ENCODE peak calls at places on chromosomes 11 and 22, in seven cellular contexts. One of them, this sample, is unnamed.

GRCh38 chr11:118911113-118911879 is 14.4 kb downstream of the BCL9L start:
- DNase-seq in kidney epithelial cell: no peak
- DNase-seq in progenitor cell of endocrine pancreas: no peak
- DNase-seq in fibroblast of mammary gland: peak; percentile 46
- DNase-seq in activated CD8-positive, alpha-beta T cell treated with anti-CD3 and anti-CD28 coated beads for 36 hours: peak; percentile 46
- DNase-seq in cardiac fibroblast: peak; percentile 29
- DNase-seq in A549: peak; percentile 78
- DNase-seq in this sample: no peak

GRCh38 chr22:44289429-44290171 is 23.2 kb downstream of the SHISAL1 start:
- DNase-seq in A549: no peak
- DNase-seq in cardiac fibroblast: no peak
- DNase-seq in kidney epithelial cell: no peak
- DNase-seq in fibroblast of mammary gland: peak; percentile 27
- DNase-seq in progenitor cell of endocrine pancreas: no peak
- DNase-seq in activated CD8-positive, alpha-beta T cell treated with anti-CD3 and anti-CD28 coated beads for 36 hours: no peak
- DNase-seq in this sample: no peak

GRCh38 chr11:65216830-65217229 is 35.1 kb downstream of the CAPN1 start:
- DNase-seq in cardiac fibroblast: no peak
- DNase-seq in progenitor cell of endocrine pancreas: no peak
- DNase-seq in activated CD8-positive, alpha-beta T cell treated with anti-CD3 and anti-CD28 coated beads for 36 hours: no peak
- DNase-seq in fibroblast of mammary gland: no peak
- DNase-seq in kidney epithelial cell: no peak
- DNase-seq in A549: no peak
- DNase-seq in this sample: peak; percentile 19

GRCh38 chr11:120774591-120775386 is 249.1 kb upstream of the TBCEL start:
- DNase-seq in kidney epithelial cell: no peak
- DNase-seq in activated CD8-positive, alpha-beta T cell treated with anti-CD3 and anti-CD28 coated beads for 36 hours: no peak
- DNase-seq in cardiac fibroblast: no peak
- DNase-seq in progenitor cell of endocrine pancreas: no peak
- DNase-seq in fibroblast of mammary gland: no peak
- DNase-seq in A549: no peak
- DNase-seq in this sample: no peak

GRCh38 chr11:70251583-70252285 is 18.8 kb upstream of the PPFIA1 start:
- DNase-seq in cardiac fibroblast: no peak
- DNase-seq in fibroblast of mammary gland: no peak
- DNase-seq in kidney epithelial cell: no peak
- DNase-seq in A549: no peak
- DNase-seq in progenitor cell of endocrine pancreas: no peak
- DNase-seq in activated CD8-positive, alpha-beta T cell treated with anti-CD3 and anti-CD28 coated beads for 36 hours: no peak
- DNase-seq in this sample: no peak

GRCh38 chr22:17359501-17359900 is 9.8 kb upstream of the CECR2 start:
- DNase-seq in fibroblast of mammary gland: no peak
- DNase-seq in activated CD8-positive, alpha-beta T cell treated with anti-CD3 and anti-CD28 coated beads for 36 hours: no peak
- DNase-seq in kidney epithelial cell: no peak
- DNase-seq in cardiac fibroblast: no peak
- DNase-seq in progenitor cell of endocrine pancreas: no peak
- DNase-seq in A549: no peak
- DNase-seq in this sample: no peak

GRCh38 chr11:105553015-105553414 is 56.9 kb upstream of the GRIA4 start:
- DNase-seq in fibroblast of mammary gland: no peak
- DNase-seq in progenitor cell of endocrine pancreas: no peak
- DNase-seq in A549: peak; percentile 0
- DNase-seq in cardiac fibroblast: peak; percentile 7
- DNase-seq in activated CD8-positive, alpha-beta T cell treated with anti-CD3 and anti-CD28 coated beads for 36 hours: no peak
- DNase-seq in kidney epithelial cell: no peak
- DNase-seq in this sample: no peak

GRCh38 chr11:66749091-66749490 is 20.1 kb upstream of the SPTBN2 start:
- DNase-seq in cardiac fibroblast: no peak
- DNase-seq in fibroblast of mammary gland: no peak
- DNase-seq in progenitor cell of endocrine pancreas: no peak
- DNase-seq in activated CD8-positive, alpha-beta T cell treated with anti-CD3 and anti-CD28 coated beads for 36 hours: no peak
- DNase-seq in A549: no peak
- DNase-seq in kidney epithelial cell: no peak
- DNase-seq in this sample: no peak

GRCh38 chr11:8390851-8391612 is 127.4 kb upstream of the LMO1 start:
- DNase-seq in kidney epithelial cell: no peak
- DNase-seq in progenitor cell of endocrine pancreas: no peak
- DNase-seq in A549: no peak
- DNase-seq in fibroblast of mammary gland: no peak
- DNase-seq in activated CD8-positive, alpha-beta T cell treated with anti-CD3 and anti-CD28 coated beads for 36 hours: no peak
- DNase-seq in cardiac fibroblast: no peak
- DNase-seq in this sample: no peak

GRCh38 chr11:68759991-68760390 is 8.7 kb upstream of the TESMIN start:
- DNase-seq in activated CD8-positive, alpha-beta T cell treated with anti-CD3 and anti-CD28 coated beads for 36 hours: no peak
- DNase-seq in kidney epithelial cell: no peak
- DNase-seq in cardiac fibroblast: no peak
- DNase-seq in A549: no peak
- DNase-seq in progenitor cell of endocrine pancreas: no peak
- DNase-seq in fibroblast of mammary gland: no peak
- DNase-seq in this sample: no peak

GRCh38 chr11:10693509-10694071 is at the start of gene IRAG1:
- DNase-seq in cardiac fibroblast: peak; percentile 73
- DNase-seq in activated CD8-positive, alpha-beta T cell treated with anti-CD3 and anti-CD28 coated beads for 36 hours: no peak
- DNase-seq in fibroblast of mammary gland: peak; percentile 34
- DNase-seq in progenitor cell of endocrine pancreas: no peak
- DNase-seq in A549: no peak
- DNase-seq in kidney epithelial cell: no peak
- DNase-seq in this sample: no peak

GRCh38 chr22:37133304-37134018 is 16.3 kb downstream of the IL2RB start:
- DNase-seq in kidney epithelial cell: no peak
- DNase-seq in activated CD8-positive, alpha-beta T cell treated with anti-CD3 and anti-CD28 coated beads for 36 hours: no peak
- DNase-seq in progenitor cell of endocrine pancreas: no peak
- DNase-seq in A549: no peak
- DNase-seq in fibroblast of mammary gland: no peak
- DNase-seq in cardiac fibroblast: no peak
- DNase-seq in this sample: no peak

GRCh38 chr11:22778642-22779041 is 51.0 kb downstream of the SVIP start:
- DNase-seq in kidney epithelial cell: no peak
- DNase-seq in progenitor cell of endocrine pancreas: no peak
- DNase-seq in cardiac fibroblast: no peak
- DNase-seq in A549: peak; percentile 11
- DNase-seq in activated CD8-positive, alpha-beta T cell treated with anti-CD3 and anti-CD28 coated beads for 36 hours: no peak
- DNase-seq in fibroblast of mammary gland: no peak
- DNase-seq in this sample: no peak

GRCh38 chr11:45110562-45110961 is 35.9 kb upstream of the PRDM11 start:
- DNase-seq in fibroblast of mammary gland: peak; percentile 72
- DNase-seq in activated CD8-positive, alpha-beta T cell treated with anti-CD3 and anti-CD28 coated beads for 36 hours: peak; percentile 48
- DNase-seq in progenitor cell of endocrine pancreas: peak; percentile 34
- DNase-seq in A549: peak; percentile 78
- DNase-seq in kidney epithelial cell: no peak
- DNase-seq in cardiac fibroblast: peak; percentile 85
- DNase-seq in this sample: peak; percentile 71

GRCh38 chr11:132858203-132858602 is 674.1 kb downstream of the OPCML start:
- DNase-seq in activated CD8-positive, alpha-beta T cell treated with anti-CD3 and anti-CD28 coated beads for 36 hours: no peak
- DNase-seq in cardiac fibroblast: peak; percentile 32
- DNase-seq in A549: peak; percentile 18
- DNase-seq in fibroblast of mammary gland: no peak
- DNase-seq in kidney epithelial cell: no peak
- DNase-seq in progenitor cell of endocrine pancreas: no peak
- DNase-seq in this sample: no peak
- TF ChIP-seq CTCF in activated CD8-positive, alpha-beta T cell treated with anti-CD3 and anti-CD28 coated beads for 36 hours: no peak
- TF ChIP-seq CTCF in cardiac fibroblast: peak; percentile 19
- TF ChIP-seq CTCF in A549: no peak
- TF ChIP-seq CTCF in fibroblast of mammary gland: no peak
- TF ChIP-seq CTCF in kidney epithelial cell: peak; percentile 46
- TF ChIP-seq CTCF in progenitor cell of endocrine pancreas: no peak
- TF ChIP-seq CTCF in this sample: no peak

GRCh38 chr11:1532606-1533341 is 39.3 kb downstream of the DUSP8 start:
- DNase-seq in activated CD8-positive, alpha-beta T cell treated with anti-CD3 and anti-CD28 coated beads for 36 hours: no peak
- DNase-seq in A549: no peak
- DNase-seq in progenitor cell of endocrine pancreas: no peak
- DNase-seq in cardiac fibroblast: no peak
- DNase-seq in fibroblast of mammary gland: peak; percentile 39
- DNase-seq in kidney epithelial cell: no peak
- DNase-seq in this sample: no peak

GRCh38 chr11:1530686-1531256 is 41.3 kb downstream of the DUSP8 start:
- DNase-seq in fibroblast of mammary gland: no peak
- DNase-seq in kidney epithelial cell: no peak
- DNase-seq in progenitor cell of endocrine pancreas: no peak
- DNase-seq in cardiac fibroblast: no peak
- DNase-seq in A549: no peak
- DNase-seq in activated CD8-positive, alpha-beta T cell treated with anti-CD3 and anti-CD28 coated beads for 36 hours: no peak
- DNase-seq in this sample: no peak

GRCh38 chr11:1529774-1530173 is 42.3 kb downstream of the DUSP8 start:
- DNase-seq in activated CD8-positive, alpha-beta T cell treated with anti-CD3 and anti-CD28 coated beads for 36 hours: no peak
- DNase-seq in progenitor cell of endocrine pancreas: no peak
- DNase-seq in fibroblast of mammary gland: no peak
- DNase-seq in kidney epithelial cell: no peak
- DNase-seq in A549: no peak
- DNase-seq in cardiac fibroblast: no peak
- DNase-seq in this sample: no peak

GRCh38 chr11:1531961-1532586 is 40.0 kb downstream of the DUSP8 start:
- DNase-seq in fibroblast of mammary gland: peak; percentile 79
- DNase-seq in progenitor cell of endocrine pancreas: no peak
- DNase-seq in activated CD8-positive, alpha-beta T cell treated with anti-CD3 and anti-CD28 coated beads for 36 hours: no peak
- DNase-seq in A549: no peak
- DNase-seq in kidney epithelial cell: no peak
- DNase-seq in cardiac fibroblast: no peak
- DNase-seq in this sample: no peak

DNA sequence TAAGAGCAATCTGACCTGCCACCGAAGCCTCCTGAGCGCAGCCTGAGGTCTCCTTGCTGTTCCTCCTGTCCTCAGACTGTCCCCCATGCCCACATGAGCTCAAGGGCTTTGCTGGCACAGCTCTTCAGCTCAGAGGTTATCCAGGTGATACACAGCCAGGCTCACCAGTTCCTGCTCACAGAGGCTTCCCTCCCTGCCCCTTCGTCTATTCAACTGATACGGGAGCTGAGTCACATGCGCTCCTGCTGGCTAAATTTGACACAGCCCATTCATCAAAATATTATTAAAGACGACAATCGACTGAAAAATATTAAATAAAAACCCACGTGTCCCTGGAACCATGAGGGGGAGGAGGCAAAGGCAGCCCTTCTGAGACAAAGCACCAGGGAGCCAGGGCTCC is 40.7 kb downstream of the DUSP8 start:
- DNase-seq in activated CD8-positive, alpha-beta T cell treated with anti-CD3 and anti-CD28 coated beads for 36 hours: no peak
- DNase-seq in kidney epithelial cell: no peak
- DNase-seq in progenitor cell of endocrine pancreas: no peak
- DNase-seq in A549: no peak
- DNase-seq in cardiac fibroblast: no peak
- DNase-seq in fibroblast of mammary gland: no peak
- DNase-seq in this sample: no peak
- TF ChIP-seq CTCF in activated CD8-positive, alpha-beta T cell treated with anti-CD3 and anti-CD28 coated beads for 36 hours: no peak
- TF ChIP-seq CTCF in kidney epithelial cell: no peak
- TF ChIP-seq CTCF in progenitor cell of endocrine pancreas: no peak
- TF ChIP-seq CTCF in A549: no peak
- TF ChIP-seq CTCF in cardiac fibroblast: no peak
- TF ChIP-seq CTCF in fibroblast of mammary gland: no peak
- TF ChIP-seq CTCF in this sample: no peak

GRCh38 chr22:30598986-30599385 is 7.3 kb upstream of the PES1 start:
- DNase-seq in A549: no peak
- DNase-seq in progenitor cell of endocrine pancreas: no peak
- DNase-seq in cardiac fibroblast: no peak
- DNase-seq in kidney epithelial cell: no peak
- DNase-seq in fibroblast of mammary gland: no peak
- DNase-seq in activated CD8-positive, alpha-beta T cell treated with anti-CD3 and anti-CD28 coated beads for 36 hours: no peak
- DNase-seq in this sample: no peak

GRCh38 chr22:30604723-30605122 is 2.3 kb upstream of the TCN2 start:
- DNase-seq in cardiac fibroblast: no peak
- DNase-seq in A549: no peak
- DNase-seq in fibroblast of mammary gland: no peak
- DNase-seq in activated CD8-positive, alpha-beta T cell treated with anti-CD3 and anti-CD28 coated beads for 36 hours: no peak
- DNase-seq in progenitor cell of endocrine pancreas: no peak
- DNase-seq in kidney epithelial cell: no peak
- DNase-seq in this sample: no peak

GRCh38 chr22:30600925-30601324 is 6.0 kb upstream of the TCN2 start:
- DNase-seq in progenitor cell of endocrine pancreas: no peak
- DNase-seq in cardiac fibroblast: no peak
- DNase-seq in activated CD8-positive, alpha-beta T cell treated with anti-CD3 and anti-CD28 coated beads for 36 hours: no peak
- DNase-seq in A549: no peak
- DNase-seq in kidney epithelial cell: no peak
- DNase-seq in fibroblast of mammary gland: no peak
- DNase-seq in this sample: no peak

GRCh38 chr22:30601464-30601863 is 5.5 kb upstream of the TCN2 start:
- DNase-seq in A549: no peak
- DNase-seq in kidney epithelial cell: no peak
- DNase-seq in fibroblast of mammary gland: no peak
- DNase-seq in activated CD8-positive, alpha-beta T cell treated with anti-CD3 and anti-CD28 coated beads for 36 hours: no peak
- DNase-seq in cardiac fibroblast: no peak
- DNase-seq in progenitor cell of endocrine pancreas: no peak
- DNase-seq in this sample: no peak

DNA sequence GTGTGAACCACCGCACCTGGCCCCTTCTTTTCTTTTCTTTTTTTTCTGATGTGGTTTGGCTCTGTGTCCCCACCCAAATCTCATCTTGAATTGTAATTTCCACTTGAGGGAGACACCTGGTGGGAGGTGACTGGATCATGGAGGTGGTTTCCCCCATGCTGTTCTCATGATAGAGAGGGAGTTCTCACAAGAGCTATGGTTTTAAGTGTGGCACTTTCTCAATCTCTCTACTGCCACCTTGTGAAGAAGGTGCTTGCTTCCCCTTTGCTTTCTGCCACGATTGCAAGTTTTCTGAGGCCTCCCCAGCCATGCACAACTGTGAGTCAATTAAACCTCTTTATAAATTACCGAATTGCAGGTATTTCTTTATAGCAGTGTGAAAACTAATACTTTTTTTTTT is 4.9 kb upstream of the TCN2 start:
- DNase-seq in A549: peak; percentile 62
- DNase-seq in kidney epithelial cell: peak; percentile 21
- DNase-seq in progenitor cell of endocrine pancreas: no peak
- DNase-seq in cardiac fibroblast: peak; percentile 61
- DNase-seq in fibroblast of mammary gland: peak; percentile 31
- DNase-seq in activated CD8-positive, alpha-beta T cell treated with anti-CD3 and anti-CD28 coated beads for 36 hours: peak; percentile 12
- DNase-seq in this sample: no peak
- TF ChIP-seq CTCF in A549: peak; percentile 41
- TF ChIP-seq CTCF in kidney epithelial cell: peak; percentile 50
- TF ChIP-seq CTCF in progenitor cell of endocrine pancreas: peak; percentile 37
- TF ChIP-seq CTCF in cardiac fibroblast: peak; percentile 29
- TF ChIP-seq CTCF in fibroblast of mammary gland: peak; percentile 27
- TF ChIP-seq CTCF in activated CD8-positive, alpha-beta T cell treated with anti-CD3 and anti-CD28 coated beads for 36 hours: peak; percentile 27
- TF ChIP-seq CTCF in this sample: peak; percentile 33

DNA sequence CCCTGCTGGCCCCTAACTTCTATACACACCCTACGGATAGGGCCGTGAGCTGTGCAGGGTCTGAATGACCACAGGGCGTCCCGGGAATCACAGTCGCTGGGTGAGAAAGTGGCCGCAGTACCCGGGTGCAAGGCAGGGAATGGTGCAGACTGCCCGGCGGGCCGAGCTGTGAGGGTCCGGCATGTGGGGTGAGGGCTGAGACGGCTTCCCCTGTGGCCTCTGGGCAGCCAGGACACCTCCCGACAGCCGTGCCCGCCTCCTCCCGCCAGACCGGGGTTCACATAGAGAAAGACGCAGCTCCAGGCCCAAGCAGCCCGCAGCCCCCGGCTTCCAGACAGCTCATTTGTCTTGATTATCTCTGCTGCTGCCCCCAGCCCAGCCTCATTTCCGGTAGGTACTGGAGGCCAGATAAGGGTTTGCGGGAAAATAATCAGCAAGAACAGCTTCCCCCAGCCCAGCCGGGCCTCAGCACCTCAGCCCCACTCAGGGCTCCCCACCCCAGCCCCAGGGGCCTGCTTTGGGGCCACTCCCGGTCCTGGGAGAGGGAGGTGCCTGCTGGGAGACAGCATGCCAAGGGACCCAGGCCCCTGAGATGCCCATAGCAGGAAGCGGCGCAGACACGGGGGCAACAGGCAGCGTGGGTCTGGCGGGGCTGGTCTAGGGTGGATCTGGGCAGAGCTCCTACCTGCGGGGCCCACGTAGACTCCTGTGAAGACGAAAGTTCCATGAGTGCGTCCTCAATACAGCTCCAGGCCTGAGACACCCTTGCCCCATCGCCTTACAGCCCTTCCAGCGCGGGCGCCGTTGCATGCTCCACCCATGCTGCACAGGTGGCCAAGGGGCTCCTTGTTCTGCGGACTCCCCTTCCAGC is 123.1 kb downstream of the BRD1 start:
- DNase-seq in cardiac fibroblast: no peak
- DNase-seq in kidney epithelial cell: no peak
- DNase-seq in activated CD8-positive, alpha-beta T cell treated with anti-CD3 and anti-CD28 coated beads for 36 hours: no peak
- DNase-seq in progenitor cell of endocrine pancreas: no peak
- DNase-seq in fibroblast of mammary gland: no peak
- DNase-seq in A549: no peak
- DNase-seq in this sample: no peak
- TF ChIP-seq CTCF in cardiac fibroblast: no peak
- TF ChIP-seq CTCF in kidney epithelial cell: no peak
- TF ChIP-seq CTCF in activated CD8-positive, alpha-beta T cell treated with anti-CD3 and anti-CD28 coated beads for 36 hours: no peak
- TF ChIP-seq CTCF in progenitor cell of endocrine pancreas: peak; percentile 13
- TF ChIP-seq CTCF in fibroblast of mammary gland: no peak
- TF ChIP-seq CTCF in A549: no peak
- TF ChIP-seq CTCF in this sample: no peak

This sample was measured in GM13976.